ENCODE peak calls at places on chromosomes 2 and 18, in eight cellular contexts. U is astrocyte of the cerebellum; B is GM23248; K is AG09309; G is cardiac fibroblast; O is aorta; I is transverse colon; W is CD8-positive, alpha-beta T cell. S is an unnamed sample.

GRCh38 chr2:104897515-104898184 is 43.7 kb downstream of the POU3F3 start:
- DNase-seq in U (peak; percentile 69), B (peak; percentile 55), K (no peak), G (peak; percentile 0), O (no peak), I (no peak), W (no peak), S (peak; percentile 83)

GRCh38 chr2:156445311-156446218 is 9.4 kb downstream of the GPD2 start:
- DNase-seq in U (peak; percentile 53), B (peak; percentile 91), K (no peak), G (peak; percentile 86), O (no peak), I (no peak), W (no peak), S (peak; percentile 83)

GRCh38 chr2:46434851-46435273 is 44.5 kb upstream of the TMEM247 start:
- DNase-seq in U (peak; percentile 51), B (no peak), K (peak; percentile 40), G (peak; percentile 29), O (no peak), I (no peak), W (no peak), S (peak; percentile 45)

GRCh38 chr2:179429060-179429471 is 164.4 kb upstream of the SESTD1 start:
- DNase-seq in U (no peak), B (no peak), K (no peak), G (no peak), O (no peak), I (no peak), W (no peak), S (no peak)

GRCh38 chr2:136235451-136236418 is 117.8 kb upstream of the CXCR4 start:
- DNase-seq in U (peak; percentile 76), B (peak; percentile 77), K (no peak), G (peak; percentile 42), O (no peak), I (no peak), W (no peak), S (no peak)

GRCh38 chr2:65031341-65032015 is 24.7 kb upstream of the CEP68 start:
- DNase-seq in U (no peak), B (no peak), K (no peak), G (peak; percentile 21), O (no peak), I (peak; percentile 78), W (peak; percentile 4), S (no peak)

GRCh38 chr2:118687201-118687600 is 160.2 kb downstream of the EN1 start:
- DNase-seq in U (no peak), B (no peak), K (no peak), G (no peak), O (no peak), I (no peak), W (no peak), S (no peak)

GRCh38 chr18:35871337-35871736 is 101.1 kb upstream of the RMP24 start:
- DNase-seq in U (no peak), B (no peak), K (no peak), G (no peak), O (no peak), I (no peak), W (no peak), S (no peak)

GRCh38 chr2:182929972-182930371 is 63.5 kb upstream of the FRZB start:
- DNase-seq in U (no peak), B (no peak), K (no peak), G (no peak), O (no peak), I (no peak), W (no peak), S (no peak)

GRCh38 chr2:101610750-101611315 is 86.7 kb upstream of the MAP4K4 start:
- DNase-seq in U (no peak), B (no peak), K (no peak), G (no peak), O (no peak), I (no peak), W (no peak), S (no peak)

GRCh38 chr2:68108116-68108515 is 45.3 kb upstream of the C1D start:
- DNase-seq in U (no peak), B (no peak), K (no peak), G (no peak), O (no peak), I (no peak), W (no peak), S (no peak)

GRCh38 chr18:4251873-4252272 is 203.2 kb downstream of the DLGAP1 start:
- DNase-seq in U (no peak), B (no peak), K (no peak), G (no peak), O (no peak), I (no peak), W (no peak), S (no peak)

GRCh38 chr2:122873951-122874350 is 1118.5 kb downstream of the TSN start:
- DNase-seq in U (no peak), B (no peak), K (no peak), G (no peak), O (no peak), I (no peak), W (no peak), S (no peak)

GRCh38 chr2:25505630-25506029 is 163.9 kb upstream of the DNMT3A start:
- DNase-seq in U (peak; percentile 31), B (peak; percentile 59), K (no peak), G (no peak), O (no peak), I (no peak), W (no peak), S (no peak)

GRCh38 chr2:186199029-186199428 is 287.0 kb upstream of the ZC3H15 start:
- DNase-seq in U (no peak), B (no peak), K (no peak), G (no peak), O (no peak), I (no peak), W (no peak), S (no peak)

DNA sequence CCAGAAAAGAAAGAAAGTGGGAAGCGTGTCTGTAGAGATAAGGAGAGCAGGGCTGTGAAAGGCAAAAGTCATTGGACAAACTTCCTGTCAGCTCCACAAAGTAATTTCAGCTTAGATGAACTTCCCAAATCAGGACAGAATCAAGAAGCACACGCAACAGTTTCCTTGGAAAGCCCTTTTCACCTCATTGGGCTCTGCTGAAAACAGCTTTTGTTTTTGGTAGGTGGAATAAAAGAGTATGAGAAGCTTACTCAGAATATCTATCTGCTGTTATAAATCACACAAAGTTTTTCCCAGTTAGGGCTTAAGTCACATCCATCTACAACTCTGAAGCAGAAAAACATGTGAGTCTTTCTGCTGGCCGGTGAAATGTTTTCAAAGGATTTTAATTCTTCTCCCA is 42.4 kb upstream of the EFEMP1 start:
- DNase-seq in U (no peak), B (no peak), K (no peak), G (peak; percentile 55), O (no peak), I (no peak), W (no peak), S (no peak)
- H3K4me3 ChIP-seq in U (no peak overlapping the region), B (no peak overlapping the region), K (no peak overlapping the region), G (no peak overlapping the region), O (no peak overlapping the region), I (no peak overlapping the region), W (no peak overlapping the region), S (no peak overlapping the region)

GRCh38 chr2:210162466-210163124 is 8.6 kb downstream of the KANSL1L start:
- DNase-seq in U (no peak), B (no peak), K (no peak), G (no peak), O (no peak), I (no peak), W (no peak), S (no peak)
- H3K4me3 ChIP-seq in U (no peak overlapping the region), B (no peak overlapping the region), K (no peak overlapping the region), G (no peak overlapping the region), O (no peak overlapping the region), I (no peak overlapping the region), W (no peak overlapping the region), S (no peak overlapping the region)

DNA sequence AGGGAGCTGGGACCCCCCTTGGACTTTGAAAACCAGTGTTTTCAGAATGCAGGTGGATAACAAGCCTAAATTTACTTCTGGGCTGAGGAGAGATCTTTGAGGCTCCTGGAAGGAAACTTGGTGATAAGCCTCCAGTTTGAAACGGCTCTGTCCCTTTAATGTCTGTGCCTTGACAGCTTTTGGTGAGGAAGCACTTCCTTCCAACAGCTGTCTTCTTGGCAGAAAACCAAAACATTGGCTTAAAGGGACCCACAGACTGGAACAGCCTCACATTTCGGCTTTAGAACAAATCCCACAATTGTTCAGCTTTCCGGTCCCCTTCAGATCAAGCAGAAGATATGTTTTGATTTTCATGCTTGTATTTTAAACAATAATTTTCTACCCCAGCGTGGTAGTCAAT is 3.6 kb downstream of the MYCN start:
- DNase-seq in U (no peak), B (no peak), K (no peak), G (peak; percentile 29), O (no peak), I (no peak), W (no peak), S (peak; percentile 13)
- H3K4me3 ChIP-seq in U (no peak overlapping the region), B (no peak overlapping the region), K (no peak overlapping the region), G (no peak overlapping the region), O (no peak overlapping the region), I (no peak overlapping the region), W (no peak overlapping the region), S (no peak overlapping the region)

DNA sequence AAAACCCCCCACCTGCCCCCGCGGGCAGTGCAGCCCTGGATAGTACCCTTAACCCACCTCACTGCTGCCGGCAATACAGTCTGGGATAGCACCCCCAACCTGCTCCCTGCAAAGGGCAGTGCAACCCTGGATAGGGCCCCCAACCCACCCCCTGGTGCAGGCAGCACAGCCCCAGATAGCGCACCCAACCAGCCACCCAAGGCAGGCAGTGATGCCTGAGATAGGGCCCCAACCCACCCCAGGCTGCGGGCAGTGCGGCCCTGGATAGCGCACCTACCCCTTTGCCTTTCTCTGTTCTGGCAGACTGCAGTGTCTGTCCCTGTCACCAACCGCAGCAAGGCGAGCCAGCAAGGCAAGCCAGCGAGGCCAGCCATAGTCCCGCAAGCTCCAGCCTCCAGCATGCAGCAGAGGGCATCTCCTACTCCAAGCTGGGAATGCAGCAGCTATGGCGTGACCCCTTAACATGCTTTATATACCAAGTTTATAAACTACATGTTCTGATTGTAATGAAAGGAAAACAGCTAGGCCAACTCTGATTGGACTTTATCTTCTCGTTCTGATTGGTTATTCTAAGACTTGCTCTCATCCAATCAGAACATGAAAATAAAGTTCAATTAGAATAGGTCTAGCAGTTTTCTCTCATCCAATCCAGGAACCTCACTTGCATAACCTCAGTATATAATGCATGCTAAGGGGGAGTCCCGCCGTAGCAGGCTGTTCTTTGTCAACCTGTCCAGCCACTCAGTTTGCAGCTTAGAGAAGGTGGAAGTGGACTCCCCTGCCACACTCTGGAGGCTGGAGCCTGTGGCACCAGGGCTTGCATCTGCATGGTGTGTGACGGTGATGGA is 34.1 kb upstream of the ANKRD62 start:
- DNase-seq in U (no peak), B (no peak), K (no peak), G (no peak), O (no peak), I (no peak), W (no peak), S (no peak)
- H3K4me3 ChIP-seq in U (no peak overlapping the region), B (no peak overlapping the region), K (no peak overlapping the region), G (no peak overlapping the region), O (no peak overlapping the region), I (no peak overlapping the region), W (no peak overlapping the region), S (no peak overlapping the region)

GRCh38 chr2:211128287-211128686 is 571.9 kb downstream of the CPS1 start:
- DNase-seq in U (no peak), B (no peak), K (no peak), G (no peak), O (no peak), I (no peak), W (no peak), S (no peak)
- H3K4me3 ChIP-seq in U (no peak overlapping the region), B (no peak overlapping the region), K (no peak overlapping the region), G (no peak overlapping the region), O (no peak overlapping the region), I (no peak overlapping the region), W (no peak overlapping the region), S (no peak overlapping the region)

GRCh38 chr2:160167089-160167488 is 33.0 kb downstream of the ITGB6 start:
- DNase-seq in U (no peak), B (peak; percentile 20), K (no peak), G (no peak), O (no peak), I (no peak), W (no peak), S (no peak)
- H3K4me3 ChIP-seq in U (no peak overlapping the region), B (no peak overlapping the region), K (no peak overlapping the region), G (no peak overlapping the region), O (no peak overlapping the region), I (no peak overlapping the region), W (no peak overlapping the region), S (no peak overlapping the region)

S was measured in skeletal muscle cell.